ENCODE peak calls at places on chromosome 14, in six cellular contexts. L is iPS DF 6.9, W is testis, O is lung, G is upper lobe of left lung, U is heart right ventricle. K is an unnamed sample.
A peak's percentile ranks its signal among the peaks of the same experiment; 100 is the strongest.

GRCh38 chr14:100662850-100663527 is 63.7 kb upstream of the DLK1 start:
- DNase-seq in L (no peak), W (peak; percentile 84), O (peak; percentile 70), G (peak; percentile 68), U (peak; percentile 68), K (peak; percentile 89)

GRCh38 chr14:57501039-57501557 is 7.4 kb upstream of the CCDC198 start:
- DNase-seq in L (no peak), W (no peak), O (no peak), G (no peak), U (no peak), K (no peak)

GRCh38 chr14:72563676-72564075 is 330.2 kb downstream of the DPF3 start:
- DNase-seq in L (no peak), W (no peak), O (no peak), G (no peak), U (no peak), K (no peak)

GRCh38 chr14:103130017-103130764 is 6.9 kb downstream of the TNFAIP2 start:
- DNase-seq in L (no peak), W (no peak), O (no peak), G (no peak), U (no peak), K (no peak)

GRCh38 chr14:24883571-24883970 is 166.4 kb downstream of the STXBP6 start:
- DNase-seq in L (no peak), W (no peak), O (no peak), G (no peak), U (no peak), K (no peak)

GRCh38 chr14:21267886-21268611 is 1.2 kb downstream of the HNRNPC start:
- DNase-seq in L (no peak), W (no peak), O (no peak), G (peak; percentile 26), U (no peak), K (no peak)

GRCh38 chr14:91154851-91155625 is 41.2 kb downstream of the DGLUCY start:
- DNase-seq in L (no peak), W (peak; percentile 63), O (peak; percentile 45), G (peak; percentile 52), U (no peak), K (no peak)

GRCh38 chr14:89252887-89253532 is 164.0 kb downstream of the FOXN3 start:
- DNase-seq in L (no peak), W (no peak), O (no peak), G (no peak), U (no peak), K (peak; percentile 58)

GRCh38 chr14:22472935-22473854 is 115.8 kb downstream of the DAD1 start:
- DNase-seq in L (peak; percentile 33), W (peak; percentile 58), O (peak; percentile 45), G (peak; percentile 44), U (no peak), K (peak; percentile 79)

GRCh38 chr14:82999802-83000201 is 1466.1 kb upstream of the SEL1L start:
- DNase-seq in L (peak; percentile 27), W (no peak), O (no peak), G (no peak), U (no peak), K (peak; percentile 58)

GRCh38 chr14:99659333-99659741 is 14.4 kb downstream of the HHIPL1 start:
- DNase-seq in L (no peak), W (no peak), O (no peak), G (no peak), U (no peak), K (no peak)
- H3K4me3 ChIP-seq in L (peak overlapping the region; percentile 60), W (peak overlapping the region; percentile 23), O (no peak overlapping the region), G (no peak overlapping the region), U (no peak overlapping the region), K (no peak overlapping the region)

GRCh38 chr14:71383510-71383909 is 476.3 kb downstream of the PCNX1 start:
- DNase-seq in L (no peak), W (no peak), O (no peak), G (no peak), U (no peak), K (no peak)

GRCh38 chr14:71381814-71382213 is 474.6 kb downstream of the PCNX1 start:
- DNase-seq in L (no peak), W (no peak), O (no peak), G (no peak), U (no peak), K (no peak)

GRCh38 chr14:71384007-71384605 is 476.8 kb downstream of the PCNX1 start:
- DNase-seq in L (no peak), W (no peak), O (no peak), G (no peak), U (no peak), K (no peak)

GRCh38 chr14:71380271-71380670 is 473.0 kb downstream of the PCNX1 start:
- DNase-seq in L (no peak), W (no peak), O (no peak), G (no peak), U (no peak), K (no peak)

DNA sequence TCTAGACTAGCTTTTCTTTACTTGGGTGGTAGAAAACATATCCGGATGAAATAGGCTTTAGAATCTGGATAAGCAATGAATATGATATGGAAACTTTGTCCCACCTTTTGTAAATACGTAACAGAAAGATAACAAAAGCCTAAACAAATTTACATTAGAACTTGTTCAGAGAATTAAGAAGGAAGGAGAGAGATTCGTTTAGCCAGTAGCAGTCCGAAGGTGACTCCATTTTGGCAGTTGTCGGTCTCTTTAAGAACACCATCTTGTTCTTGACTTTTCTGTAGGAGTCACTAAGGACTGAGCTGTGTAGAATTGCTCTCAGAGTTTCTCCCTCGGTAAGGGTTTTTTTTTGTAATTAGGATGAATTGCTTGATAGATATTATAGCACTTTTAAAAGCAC is 475.1 kb downstream of the PCNX1 start:
- DNase-seq in L (no peak), W (no peak), O (no peak), G (no peak), U (no peak), K (no peak)
- H3K4me1 ChIP-seq in L (peaks cover 3% of the 10 kb centered on the region), W (peaks cover 15% of the 10 kb centered on the region), O (peaks cover 9% of the 10 kb centered on the region), G (peaks cover 3% of the 10 kb centered on the region), U (peaks cover 4% of the 10 kb centered on the region), K (peaks cover 9% of the 10 kb centered on the region)

GRCh38 chr14:53888535-53889386 is 67.9 kb downstream of the BMP4 start:
- DNase-seq in L (no peak), W (no peak), O (no peak), G (no peak), U (no peak), K (no peak)
- H3K27ac ChIP-seq in L (no peak overlapping the region), W (no peak overlapping the region), O (no peak overlapping the region), G (no peak overlapping the region), U (no peak overlapping the region), K (no peak overlapping the region)

DNA sequence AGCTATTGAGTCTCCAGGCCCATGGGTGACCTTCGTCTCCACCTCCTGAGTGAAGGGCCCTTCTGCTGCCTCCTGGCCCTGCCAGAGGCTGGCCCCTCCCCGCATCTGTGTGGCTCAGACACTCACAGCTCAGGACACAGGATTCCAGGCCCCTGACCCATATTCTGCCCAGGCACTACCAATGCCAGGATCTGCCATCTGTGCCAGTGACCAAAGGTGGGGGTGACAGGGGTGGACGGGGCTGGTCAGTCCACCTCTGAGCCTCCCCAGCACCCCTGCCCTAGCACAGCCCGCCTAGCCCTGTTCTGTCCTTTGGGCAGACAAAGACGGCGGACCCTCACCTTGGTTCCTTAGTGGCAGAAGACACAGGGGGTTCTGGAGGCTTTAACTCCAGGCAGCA is 2.8 kb downstream of the ASB2 start:
- DNase-seq in L (no peak), W (no peak), O (no peak), G (no peak), U (no peak), K (no peak)
- H3K4me3 ChIP-seq in L (no peak overlapping the region), W (no peak overlapping the region), O (no peak overlapping the region), G (no peak overlapping the region), U (peak overlapping the region; percentile 52), K (no peak overlapping the region)

GRCh38 chr14:54767139-54767431 is 135.5 kb downstream of the GCH1 start:
- DNase-seq in L (no peak), W (no peak), O (no peak), G (no peak), U (no peak), K (no peak)
- H3K4me1 ChIP-seq in L (no peaks in the 10 kb centered on the region), W (peaks cover 9% of the 10 kb centered on the region), O (no peaks in the 10 kb centered on the region), G (no peaks in the 10 kb centered on the region), U (peaks cover 20% of the 10 kb centered on the region), K (no peaks in the 10 kb centered on the region)

GRCh38 chr14:104698688-104699425 is 9.4 kb downstream of the INF2 start:
- DNase-seq in L (no peak), W (peak; percentile 86), O (no peak), G (no peak), U (peak; percentile 77), K (no peak)

GRCh38 chr14:104701383-104702076 is 12.1 kb downstream of the INF2 start:
- DNase-seq in L (no peak), W (no peak), O (no peak), G (no peak), U (no peak), K (no peak)

GRCh38 chr14:104700747-104701215 is 11.4 kb downstream of the INF2 start:
- DNase-seq in L (no peak), W (peak; percentile 78), O (no peak), G (no peak), U (no peak), K (peak; percentile 56)

GRCh38 chr14:104699426-104699748 is 10.0 kb downstream of the INF2 start:
- DNase-seq in L (no peak), W (no peak), O (no peak), G (no peak), U (no peak), K (no peak)

GRCh38 chr14:104700224-104700623 is 10.8 kb downstream of the INF2 start:
- DNase-seq in L (no peak), W (no peak), O (no peak), G (no peak), U (no peak), K (peak; percentile 66)
- H3K27ac ChIP-seq in L (no peak overlapping the region), W (peak overlapping the region; percentile 54), O (no peak overlapping the region), G (no peak overlapping the region), U (peak overlapping the region; percentile 73), K (no peak overlapping the region)

DNA sequence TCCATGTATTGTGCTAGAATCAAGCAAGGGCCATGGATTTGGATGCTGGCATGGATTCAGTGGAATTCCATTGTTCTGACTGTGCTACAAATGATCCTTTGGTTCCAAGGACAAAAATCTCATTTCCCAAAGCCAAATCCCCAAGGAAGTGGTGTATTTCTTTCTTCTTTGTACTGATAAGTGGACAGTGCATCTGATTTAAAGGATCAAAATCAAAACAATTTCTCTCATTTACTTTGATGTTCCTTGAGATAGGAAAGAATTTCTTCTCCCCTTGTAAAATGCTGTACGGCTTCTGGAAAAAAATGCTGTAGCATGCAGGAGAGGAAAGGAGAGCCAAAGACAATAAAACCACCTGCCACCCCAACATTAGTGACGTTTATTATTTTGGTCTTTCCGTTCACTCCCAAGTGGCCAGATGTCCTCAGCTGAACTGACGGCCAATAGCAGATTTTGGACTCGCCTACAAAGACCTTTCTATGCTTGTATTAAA is 185.7 kb downstream of the PRKD1 start:
- DNase-seq in L (no peak), W (peak; percentile 64), O (no peak), G (no peak), U (no peak), K (no peak)
- H3K4me3 ChIP-seq in L (no peak overlapping the region), W (no peak overlapping the region), O (no peak overlapping the region), G (no peak overlapping the region), U (peak overlapping the region; percentile 6), K (no peak overlapping the region)

K was measured in endodermal cell.